ENCODE peak calls at places on chromosomes 5 and 9, in ten cellular contexts. Y, Q, Z, E, O, P, R, U, C and V are unnamed samples.

GRCh38 chr9:84823426-84824271 is 154.1 kb downstream of the NTRK2 start:
- DNase-seq in Y (peak; percentile 43), Q (no peak), Z (no peak), E (no peak), O (no peak), P (no peak), R (no peak), U (no peak), C (no peak), V (no peak)

GRCh38 chr9:135614821-135615665 is 24.3 kb downstream of the GLT6D1 start:
- DNase-seq in Y (no peak), Q (no peak), Z (no peak), E (no peak), O (no peak), P (no peak), R (no peak), U (no peak), C (no peak), V (no peak)

GRCh38 chr5:127696688-127697087 is 6.5 kb upstream of the CCDC192 start:
- DNase-seq in Y (no peak), Q (no peak), Z (no peak), E (no peak), O (peak; percentile 71), P (no peak), R (no peak), U (no peak), C (no peak), V (no peak)

GRCh38 chr5:91651704-91652103 is 268.6 kb upstream of the ARRDC3 start:
- DNase-seq in Y (no peak), Q (no peak), Z (peak; percentile 8), E (no peak), O (no peak), P (no peak), R (no peak), U (no peak), C (no peak), V (no peak)

GRCh38 chr5:10157085-10157669 is 92.5 kb downstream of the ATPSCKMT start:
- DNase-seq in Y (no peak), Q (no peak), Z (no peak), E (peak; percentile 76), O (no peak), P (no peak), R (no peak), U (peak; percentile 80), C (no peak), V (no peak)

GRCh38 chr9:113992276-113992951 is 85.7 kb downstream of the AMBP start:
- DNase-seq in Y (no peak), Q (no peak), Z (peak; percentile 78), E (no peak), O (no peak), P (no peak), R (no peak), U (no peak), C (peak; percentile 58), V (no peak)

GRCh38 chr5:74201334-74202081 is 439.0 kb downstream of the ENC1 start:
- DNase-seq in Y (no peak), Q (no peak), Z (peak; percentile 38), E (no peak), O (peak; percentile 51), P (peak; percentile 61), R (no peak), U (no peak), C (no peak), V (peak; percentile 90)

GRCh38 chr9:125238915-125239446 is 2.2 kb downstream of the HSPA5 start:
- DNase-seq in Y (no peak), Q (no peak), Z (no peak), E (no peak), O (no peak), P (no peak), R (no peak), U (no peak), C (no peak), V (no peak)

GRCh38 chr9:23825143-23825531 is 903 bp downstream of the ELAVL2 start:
- DNase-seq in Y (no peak), Q (no peak), Z (no peak), E (peak; percentile 40), O (no peak), P (no peak), R (no peak), U (peak; percentile 64), C (no peak), V (peak; percentile 70)

GRCh38 chr5:133729800-133730199 is 117.5 kb upstream of the FSTL4 start:
- DNase-seq in Y (no peak), Q (no peak), Z (no peak), E (no peak), O (no peak), P (no peak), R (no peak), U (no peak), C (no peak), V (no peak)

GRCh38 chr9:35658894-35659220 is 765 bp downstream of the CCDC107 start:
- DNase-seq in Y (no peak), Q (peak; percentile 53), Z (peak; percentile 44), E (no peak), O (peak; percentile 70), P (peak; percentile 17), R (peak; percentile 24), U (no peak), C (peak; percentile 49), V (peak; percentile 45)
- H3K4me1 ChIP-seq in Y (peaks cover 52% of the 10 kb centered on the region), Q (peaks cover 6% of the 10 kb centered on the region), Z (peaks cover 53% of the 10 kb centered on the region), E (peaks cover 3% of the 10 kb centered on the region), O (peaks cover 7% of the 10 kb centered on the region), P (peaks cover 24% of the 10 kb centered on the region), R (peaks cover 10% of the 10 kb centered on the region), U (peaks cover 11% of the 10 kb centered on the region), C (no peaks in the 10 kb centered on the region), V (no peaks in the 10 kb centered on the region)

GRCh38 chr5:172945151-172945550 is 14.1 kb upstream of the RPL26L1 start:
- DNase-seq in Y (no peak), Q (no peak), Z (no peak), E (no peak), O (no peak), P (no peak), R (no peak), U (no peak), C (no peak), V (no peak)
- H3K4me1 ChIP-seq in Y (no peaks in the 10 kb centered on the region), Q (peaks cover 7% of the 10 kb centered on the region), Z (peaks cover 6% of the 10 kb centered on the region), E (no peaks in the 10 kb centered on the region), O (peaks cover 23% of the 10 kb centered on the region), P (no peaks in the 10 kb centered on the region), R (no peaks in the 10 kb centered on the region), U (peaks cover 8% of the 10 kb centered on the region), C (no peaks in the 10 kb centered on the region), V (peaks cover 58% of the 10 kb centered on the region)

DNA sequence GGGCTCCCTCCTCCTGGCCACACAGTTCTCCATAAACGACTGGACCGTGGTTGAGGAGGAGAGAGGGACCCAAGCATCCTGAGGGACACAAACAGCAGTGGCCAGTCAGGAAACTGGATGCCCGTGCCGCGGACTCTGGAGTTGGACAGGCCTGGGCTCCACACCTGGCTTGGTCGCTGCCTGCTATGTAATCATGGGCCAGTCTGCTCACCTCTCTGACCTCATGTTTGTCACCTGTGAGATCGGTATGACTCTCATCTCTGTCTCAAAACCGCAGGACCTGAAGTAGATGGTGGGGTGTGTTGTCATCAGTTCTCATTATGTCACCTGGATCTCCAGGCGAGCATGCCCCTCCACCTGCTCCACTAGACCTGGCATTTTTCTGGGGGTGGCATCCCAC is 14.5 kb downstream of the CXXC5 start:
- DNase-seq in Y (no peak), Q (no peak), Z (no peak), E (no peak), O (no peak), P (peak; percentile 48), R (no peak), U (no peak), C (no peak), V (no peak)
- H3K4me1 ChIP-seq in Y (peaks cover 37% of the 10 kb centered on the region), Q (peaks cover 34% of the 10 kb centered on the region), Z (peaks cover 98% of the 10 kb centered on the region), E (peaks cover 25% of the 10 kb centered on the region), O (peaks cover 45% of the 10 kb centered on the region), P (peaks cover 68% of the 10 kb centered on the region), R (peaks cover 73% of the 10 kb centered on the region), U (peaks cover 40% of the 10 kb centered on the region), C (peaks cover 69% of the 10 kb centered on the region), V (peaks cover 34% of the 10 kb centered on the region)

GRCh38 chr9:124009835-124010226 is 1.7 kb upstream of the LHX2 start:
- DNase-seq in Y (no peak), Q (no peak), Z (no peak), E (no peak), O (no peak), P (no peak), R (no peak), U (no peak), C (no peak), V (no peak)

GRCh38 chr9:124010303-124010664 is 1.3 kb upstream of the LHX2 start:
- DNase-seq in Y (no peak), Q (no peak), Z (no peak), E (no peak), O (no peak), P (no peak), R (no peak), U (no peak), C (no peak), V (no peak)

GRCh38 chr9:124012368-124013262 is 1.0 kb downstream of the LHX2 start:
- DNase-seq in Y (no peak), Q (no peak), Z (no peak), E (peak; percentile 44), O (no peak), P (no peak), R (no peak), U (peak; percentile 59), C (no peak), V (no peak)

GRCh38 chr9:124010665-124011321 is 775 bp upstream of the LHX2 start:
- DNase-seq in Y (no peak), Q (no peak), Z (no peak), E (no peak), O (no peak), P (peak; percentile 25), R (no peak), U (peak; percentile 70), C (no peak), V (no peak)

GRCh38 chr9:124011460-124012301 is at the start of gene LHX2:
- DNase-seq in Y (peak; percentile 51), Q (no peak), Z (peak; percentile 80), E (peak; percentile 97), O (peak; percentile 52), P (peak; percentile 69), R (peak; percentile 75), U (peak; percentile 98), C (no peak), V (no peak)
- H3K4me1 ChIP-seq in Y (peaks cover 42% of the 10 kb centered on the region), Q (peaks cover 32% of the 10 kb centered on the region), Z (peaks cover 75% of the 10 kb centered on the region), E (peaks cover 6% of the 10 kb centered on the region), O (peaks cover 2% of the 10 kb centered on the region), P (peaks cover 11% of the 10 kb centered on the region), R (peaks cover 4% of the 10 kb centered on the region), U (peaks cover 40% of the 10 kb centered on the region), C (peaks cover 17% of the 10 kb centered on the region), V (peaks cover 4% of the 10 kb centered on the region)

DNA sequence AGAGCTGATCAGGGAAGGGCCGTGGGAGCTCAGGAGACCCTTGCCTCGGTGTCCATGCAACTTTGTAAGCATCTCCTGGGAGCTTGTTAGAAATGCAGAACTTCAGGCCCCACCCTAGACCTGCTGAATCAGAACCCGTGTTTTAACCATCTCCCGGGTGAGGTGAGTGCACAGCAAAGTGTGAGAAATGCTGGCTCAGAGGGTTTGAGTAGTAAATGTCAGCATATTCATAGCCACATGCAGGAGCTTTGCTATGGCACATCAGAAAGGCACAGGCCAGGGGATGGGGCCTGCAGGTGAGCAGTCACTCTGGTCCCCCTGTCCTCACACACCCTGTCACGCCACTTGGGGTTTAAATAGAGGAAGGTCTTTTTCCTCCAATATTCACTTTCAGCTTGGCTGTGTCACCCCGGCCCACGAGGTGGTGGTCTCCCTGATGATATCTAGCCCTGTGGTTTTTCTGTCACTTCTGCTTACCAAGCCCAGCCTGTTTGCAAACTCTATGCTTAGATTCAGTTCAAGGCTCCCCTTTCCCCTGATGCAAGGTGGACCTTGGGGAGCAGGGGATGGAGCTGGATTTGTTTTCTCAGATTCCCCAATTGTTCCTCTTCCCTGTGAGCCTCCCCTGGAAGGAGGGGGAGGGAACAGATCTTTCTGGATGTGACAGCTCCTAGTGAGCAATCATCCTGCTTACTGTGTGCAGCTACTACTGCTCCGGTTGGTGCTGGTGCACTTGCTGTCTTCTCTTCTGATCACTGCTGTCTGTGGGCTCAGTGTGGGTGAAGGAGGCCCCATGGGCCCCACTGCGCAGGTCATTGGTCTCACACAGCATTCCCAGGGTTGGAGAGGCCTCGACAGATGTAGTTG is 51.8 kb upstream of the TGFBR1 start:
- DNase-seq in Y (no peak), Q (no peak), Z (no peak), E (no peak), O (no peak), P (no peak), R (no peak), U (no peak), C (no peak), V (no peak)
- H3K4me1 ChIP-seq in Y (no peaks in the 10 kb centered on the region), Q (no peaks in the 10 kb centered on the region), Z (peaks cover 47% of the 10 kb centered on the region), E (no peaks in the 10 kb centered on the region), O (peaks cover 25% of the 10 kb centered on the region), P (peaks cover 98% of the 10 kb centered on the region), R (no peaks in the 10 kb centered on the region), U (no peaks in the 10 kb centered on the region), C (no peaks in the 10 kb centered on the region), V (peaks cover 76% of the 10 kb centered on the region)